ENCODE peak calls at places on chromosome 18, in six cellular contexts. One of them, this sample, is unnamed.

GRCh38 chr18:42707080-42707479 is 408.4 kb downstream of the RIT2 start:
- DNase-seq in neuronal stem cell: no peak
- DNase-seq in H9: no peak
- DNase-seq in keratinocyte: no peak
- DNase-seq in fibroblast of lung: no peak
- DNase-seq in endothelial cell of umbilical vein: no peak
- DNase-seq in this sample: peak; percentile 70

GRCh38 chr18:48847807-48848486 is 102.8 kb downstream of the SMAD7 start:
- DNase-seq in neuronal stem cell: no peak
- DNase-seq in endothelial cell of umbilical vein: no peak
- DNase-seq in H9: no peak
- DNase-seq in fibroblast of lung: no peak
- DNase-seq in keratinocyte: no peak
- DNase-seq in this sample: no peak

GRCh38 chr18:43271593-43272432 is 5.5 kb downstream of the SYT4 start:
- DNase-seq in keratinocyte: no peak
- DNase-seq in fibroblast of lung: peak; percentile 29
- DNase-seq in neuronal stem cell: peak; percentile 46
- DNase-seq in endothelial cell of umbilical vein: peak; percentile 63
- DNase-seq in H9: no peak
- DNase-seq in this sample: peak; percentile 31

GRCh38 chr18:32362484-32362883 is 108.2 kb downstream of the GAREM1 start:
- DNase-seq in keratinocyte: no peak
- DNase-seq in fibroblast of lung: peak; percentile 25
- DNase-seq in endothelial cell of umbilical vein: no peak
- DNase-seq in neuronal stem cell: no peak
- DNase-seq in H9: no peak
- DNase-seq in this sample: no peak

GRCh38 chr18:3982541-3982940 is 472.6 kb downstream of the DLGAP1 start:
- DNase-seq in keratinocyte: no peak
- DNase-seq in endothelial cell of umbilical vein: no peak
- DNase-seq in H9: no peak
- DNase-seq in fibroblast of lung: peak; percentile 63
- DNase-seq in neuronal stem cell: no peak
- DNase-seq in this sample: no peak

GRCh38 chr18:32470136-32470712 is 458 bp downstream of the GAREM1 start:
- DNase-seq in H9: peak; percentile 46
- DNase-seq in endothelial cell of umbilical vein: peak; percentile 42
- DNase-seq in neuronal stem cell: peak; percentile 23
- DNase-seq in fibroblast of lung: peak; percentile 51
- DNase-seq in keratinocyte: no peak
- DNase-seq in this sample: no peak

GRCh38 chr18:13136056-13136688 is 82.4 kb upstream of the LDLRAD4 start:
- DNase-seq in neuronal stem cell: peak; percentile 29
- DNase-seq in endothelial cell of umbilical vein: no peak
- DNase-seq in keratinocyte: no peak
- DNase-seq in H9: no peak
- DNase-seq in fibroblast of lung: peak; percentile 43
- DNase-seq in this sample: peak; percentile 73

GRCh38 chr18:6764382-6764781 is 34.9 kb downstream of the ARHGAP28 start:
- DNase-seq in endothelial cell of umbilical vein: no peak
- DNase-seq in H9: no peak
- DNase-seq in neuronal stem cell: no peak
- DNase-seq in fibroblast of lung: no peak
- DNase-seq in keratinocyte: no peak
- DNase-seq in this sample: no peak

GRCh38 chr18:44811586-44812125 is 131.0 kb downstream of the SETBP1 start:
- DNase-seq in keratinocyte: no peak
- DNase-seq in neuronal stem cell: no peak
- DNase-seq in H9: no peak
- DNase-seq in endothelial cell of umbilical vein: no peak
- DNase-seq in fibroblast of lung: no peak
- DNase-seq in this sample: no peak

GRCh38 chr18:25349131-25349925 is 2.6 kb downstream of the ZNF521 start:
- DNase-seq in endothelial cell of umbilical vein: peak; percentile 58
- DNase-seq in fibroblast of lung: peak; percentile 71
- DNase-seq in keratinocyte: no peak
- DNase-seq in neuronal stem cell: peak; percentile 63
- DNase-seq in H9: peak; percentile 43
- DNase-seq in this sample: no peak

GRCh38 chr18:41577529-41577928 is 377.5 kb upstream of the PIK3C3 start:
- DNase-seq in H9: no peak
- DNase-seq in neuronal stem cell: no peak
- DNase-seq in endothelial cell of umbilical vein: no peak
- DNase-seq in fibroblast of lung: no peak
- DNase-seq in keratinocyte: no peak
- DNase-seq in this sample: no peak

GRCh38 chr18:38186491-38186890 is 620.9 kb upstream of the CELF4 start:
- DNase-seq in endothelial cell of umbilical vein: no peak
- DNase-seq in neuronal stem cell: no peak
- DNase-seq in fibroblast of lung: no peak
- DNase-seq in H9: no peak
- DNase-seq in keratinocyte: no peak
- DNase-seq in this sample: no peak

GRCh38 chr18:51127664-51128063 is 69.8 kb downstream of the MEX3C start:
- DNase-seq in endothelial cell of umbilical vein: no peak
- DNase-seq in fibroblast of lung: no peak
- DNase-seq in keratinocyte: no peak
- DNase-seq in neuronal stem cell: no peak
- DNase-seq in H9: no peak
- DNase-seq in this sample: no peak

GRCh38 chr18:78145096-78145495 is 834.5 kb upstream of the SALL3 start:
- DNase-seq in keratinocyte: no peak
- DNase-seq in H9: no peak
- DNase-seq in fibroblast of lung: no peak
- DNase-seq in endothelial cell of umbilical vein: no peak
- DNase-seq in neuronal stem cell: no peak
- DNase-seq in this sample: no peak

GRCh38 chr18:2002178-2002577 is 569.1 kb downstream of the METTL4 start:
- DNase-seq in keratinocyte: no peak
- DNase-seq in endothelial cell of umbilical vein: no peak
- DNase-seq in fibroblast of lung: no peak
- DNase-seq in H9: peak; percentile 28
- DNase-seq in neuronal stem cell: peak; percentile 5
- DNase-seq in this sample: no peak
- H3K4me2 ChIP-seq in keratinocyte: no peak overlapping the region
- H3K4me2 ChIP-seq in endothelial cell of umbilical vein: no peak overlapping the region
- H3K4me2 ChIP-seq in fibroblast of lung: no peak overlapping the region
- H3K4me2 ChIP-seq in H9: no peak overlapping the region
- H3K4me2 ChIP-seq in neuronal stem cell: no peak overlapping the region
- H3K4me2 ChIP-seq in this sample: no peak overlapping the region

GRCh38 chr18:2641638-2642037 is 13.9 kb upstream of the SMCHD1 start:
- DNase-seq in H9: no peak
- DNase-seq in endothelial cell of umbilical vein: no peak
- DNase-seq in neuronal stem cell: no peak
- DNase-seq in keratinocyte: no peak
- DNase-seq in fibroblast of lung: no peak
- DNase-seq in this sample: peak; percentile 28

GRCh38 chr18:2642771-2643170 is 12.8 kb upstream of the SMCHD1 start:
- DNase-seq in keratinocyte: no peak
- DNase-seq in fibroblast of lung: peak; percentile 30
- DNase-seq in neuronal stem cell: no peak
- DNase-seq in endothelial cell of umbilical vein: no peak
- DNase-seq in H9: no peak
- DNase-seq in this sample: no peak

DNA sequence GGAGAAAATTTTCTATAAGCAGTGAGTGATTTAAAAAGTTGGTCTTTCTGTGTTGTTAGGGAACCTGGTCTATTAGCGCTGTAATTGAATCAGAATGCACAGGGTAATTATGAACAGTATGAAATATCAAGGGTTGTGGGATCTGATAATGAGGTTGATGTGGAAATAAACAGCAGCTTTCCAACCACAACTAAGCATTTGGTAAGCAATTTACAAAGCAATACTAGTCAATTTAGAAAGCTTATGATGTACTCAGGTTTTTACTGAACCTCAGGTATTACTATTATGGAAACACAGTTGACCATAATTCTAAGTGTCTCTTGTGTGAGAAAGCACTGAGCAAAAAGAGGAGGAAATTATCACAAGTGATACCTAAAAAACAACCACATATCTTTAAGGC is 11.0 kb upstream of the SMCHD1 start:
- DNase-seq in fibroblast of lung: no peak
- DNase-seq in keratinocyte: no peak
- DNase-seq in neuronal stem cell: no peak
- DNase-seq in H9: no peak
- DNase-seq in endothelial cell of umbilical vein: no peak
- DNase-seq in this sample: no peak
- H3K4me1 ChIP-seq in fibroblast of lung: no peaks in the 10 kb centered on the region
- H3K4me1 ChIP-seq in keratinocyte: no peaks in the 10 kb centered on the region
- H3K4me1 ChIP-seq in neuronal stem cell: no peaks in the 10 kb centered on the region
- H3K4me1 ChIP-seq in H9: no peaks in the 10 kb centered on the region
- H3K4me1 ChIP-seq in endothelial cell of umbilical vein: no peaks in the 10 kb centered on the region
- H3K4me1 ChIP-seq in this sample: peaks cover 19% of the 10 kb centered on the region

DNA sequence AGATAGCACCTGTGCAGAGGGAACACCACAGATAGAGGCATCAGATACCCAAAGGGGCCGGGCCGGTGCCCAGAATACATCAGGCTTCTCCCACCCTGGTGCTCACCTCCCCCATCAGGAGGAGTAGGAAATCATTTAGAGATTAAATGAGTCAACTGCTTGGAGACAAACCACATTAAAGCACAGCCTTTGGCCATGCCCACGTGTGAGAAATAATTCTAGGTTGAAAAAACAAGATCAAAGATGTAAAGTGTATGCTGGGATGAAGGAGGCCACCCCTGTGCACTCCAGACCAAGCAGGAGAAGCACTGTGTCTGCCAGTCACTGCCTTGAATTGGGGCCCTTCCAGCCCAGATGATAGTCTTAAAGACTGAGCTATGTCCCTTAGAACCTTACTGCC is 152.8 kb upstream of the ACAA2 start:
- DNase-seq in keratinocyte: no peak
- DNase-seq in neuronal stem cell: no peak
- DNase-seq in fibroblast of lung: no peak
- DNase-seq in H9: no peak
- DNase-seq in endothelial cell of umbilical vein: no peak
- DNase-seq in this sample: no peak
- H3K27ac ChIP-seq in keratinocyte: no peak overlapping the region
- H3K27ac ChIP-seq in neuronal stem cell: no peak overlapping the region
- H3K27ac ChIP-seq in fibroblast of lung: no peak overlapping the region
- H3K27ac ChIP-seq in H9: no peak overlapping the region
- H3K27ac ChIP-seq in endothelial cell of umbilical vein: no peak overlapping the region
- H3K27ac ChIP-seq in this sample: no peak overlapping the region

DNA sequence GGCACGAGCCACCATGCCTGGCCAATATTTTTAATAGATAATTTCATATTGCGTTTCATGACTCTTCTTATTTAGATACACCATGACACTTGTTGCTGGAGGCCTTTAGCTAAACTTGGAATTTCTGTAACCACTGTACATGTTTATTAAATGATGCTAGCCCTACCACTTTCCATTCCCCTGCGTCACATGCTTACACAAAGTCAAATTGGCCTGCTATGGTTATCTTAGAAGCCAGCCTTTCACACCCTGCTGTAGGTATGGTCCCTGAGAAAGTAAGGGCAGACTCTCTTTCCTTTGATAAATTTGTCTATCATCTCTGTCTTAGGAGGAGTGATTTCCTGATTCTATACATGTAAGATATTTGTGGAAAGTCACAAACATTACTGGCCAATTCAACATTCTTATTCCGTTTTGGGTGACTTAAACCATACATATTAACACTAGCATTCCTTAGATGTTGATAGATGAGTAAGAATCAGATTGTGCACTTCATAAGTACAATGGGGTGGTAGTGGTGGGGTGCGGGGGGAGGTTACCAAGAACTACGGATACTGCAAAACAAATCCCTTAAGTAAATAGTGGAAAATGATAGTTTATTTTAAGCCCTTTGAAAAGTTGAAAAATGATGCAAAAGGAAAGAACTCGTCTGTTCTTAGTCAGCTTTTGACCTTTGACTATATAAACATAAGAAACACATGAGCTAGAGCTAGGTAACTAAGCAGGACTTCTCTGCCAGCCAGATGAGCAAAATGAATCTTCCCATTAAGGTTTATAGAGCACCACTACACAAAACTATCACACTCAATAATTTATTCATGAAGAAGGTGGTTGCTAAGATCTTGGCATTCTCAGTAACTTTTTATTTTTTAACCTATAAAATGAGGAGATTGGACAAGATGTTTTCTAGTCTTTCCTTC is 7.9 kb upstream of the NDUFV2 start:
- DNase-seq in endothelial cell of umbilical vein: peak; percentile 86
- DNase-seq in keratinocyte: no peak
- DNase-seq in H9: no peak
- DNase-seq in neuronal stem cell: no peak
- DNase-seq in fibroblast of lung: peak; percentile 90
- DNase-seq in this sample: no peak
- H3K4me2 ChIP-seq in endothelial cell of umbilical vein: peak overlapping the region; percentile 65
- H3K4me2 ChIP-seq in keratinocyte: no peak overlapping the region
- H3K4me2 ChIP-seq in H9: no peak overlapping the region
- H3K4me2 ChIP-seq in neuronal stem cell: no peak overlapping the region
- H3K4me2 ChIP-seq in fibroblast of lung: peak overlapping the region; percentile 86
- H3K4me2 ChIP-seq in this sample: no peak overlapping the region

DNA sequence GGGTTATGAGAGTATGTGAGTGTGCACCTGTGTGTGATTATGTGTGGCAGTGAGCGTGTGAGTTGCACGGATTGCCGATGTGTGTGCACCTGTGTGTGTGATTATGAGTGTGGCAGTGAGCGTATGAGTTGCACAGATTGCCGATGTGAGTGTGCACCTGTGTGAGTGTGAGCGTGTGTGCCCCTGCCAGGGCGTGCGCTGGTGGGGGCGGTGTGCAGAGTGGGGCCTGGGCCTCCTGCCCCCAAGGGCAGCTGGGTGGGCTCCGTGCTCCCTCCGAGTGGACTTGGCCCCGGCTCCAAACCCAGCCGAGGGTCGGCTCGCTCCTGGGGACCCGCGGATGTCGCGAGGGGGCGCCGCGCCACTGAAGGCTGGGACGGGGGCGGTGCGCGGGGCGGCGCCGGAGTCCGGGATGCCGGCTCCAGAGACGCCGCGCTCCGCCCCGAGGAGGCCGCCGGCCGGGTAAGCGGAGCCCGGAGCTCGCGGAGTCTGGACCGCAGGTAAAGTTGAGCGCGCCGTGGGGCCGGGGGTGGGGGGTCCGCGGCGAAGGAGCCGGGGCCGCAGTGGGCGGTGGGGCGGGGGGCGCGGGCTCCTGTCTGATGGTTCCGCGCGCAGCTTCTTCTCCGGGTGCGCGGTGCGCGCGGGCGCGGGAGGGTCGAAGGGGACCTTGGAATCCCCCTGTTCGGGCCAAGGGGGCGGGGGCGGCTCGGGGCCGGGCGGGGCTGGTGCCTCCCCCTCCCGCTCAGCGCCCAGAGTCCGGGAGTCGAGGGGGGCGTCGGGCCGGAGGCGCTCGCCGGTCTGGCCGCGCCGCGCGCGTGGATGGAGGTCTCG is at the start of gene KCNG2:
- DNase-seq in neuronal stem cell: peak; percentile 55
- DNase-seq in endothelial cell of umbilical vein: no peak
- DNase-seq in H9: peak; percentile 52
- DNase-seq in keratinocyte: no peak
- DNase-seq in fibroblast of lung: peak; percentile 26
- DNase-seq in this sample: no peak
- H3K4me1 ChIP-seq in neuronal stem cell: peaks cover 3% of the 10 kb centered on the region
- H3K4me1 ChIP-seq in endothelial cell of umbilical vein: peaks cover 2% of the 10 kb centered on the region
- H3K4me1 ChIP-seq in H9: no peaks in the 10 kb centered on the region
- H3K4me1 ChIP-seq in keratinocyte: no peaks in the 10 kb centered on the region
- H3K4me1 ChIP-seq in fibroblast of lung: peaks cover 13% of the 10 kb centered on the region
- H3K4me1 ChIP-seq in this sample: peaks cover 16% of the 10 kb centered on the region

This sample was measured in DND-41.